ENCODE peak calls at places on chromosomes 11 and 22, in seven cellular contexts. One of them, this sample, is unnamed.
A peak's percentile ranks its signal among the peaks of the same experiment; 100 is the strongest.

GRCh38 chr11:34610324-34611041 is 10.4 kb upstream of the EHF start:
- DNase-seq in heart right ventricle: no peak
- DNase-seq in fibroblast of lung: no peak
- DNase-seq in brain microvascular endothelial cell: no peak
- DNase-seq in hepatocyte: no peak
- DNase-seq in Karpas-422: no peak
- DNase-seq in left ventricle myocardium inferior: no peak
- DNase-seq in this sample: no peak

GRCh38 chr22:42438293-42438650 is 6.1 kb upstream of the NFAM1 start:
- DNase-seq in heart right ventricle: no peak
- DNase-seq in fibroblast of lung: no peak
- DNase-seq in brain microvascular endothelial cell: no peak
- DNase-seq in hepatocyte: no peak
- DNase-seq in Karpas-422: no peak
- DNase-seq in left ventricle myocardium inferior: no peak
- DNase-seq in this sample: no peak

GRCh38 chr22:16601437-16602223 is 9.0 kb upstream of the CCT8L2 start:
- DNase-seq in heart right ventricle: peak; percentile 21
- DNase-seq in fibroblast of lung: no peak
- DNase-seq in brain microvascular endothelial cell: no peak
- DNase-seq in hepatocyte: no peak
- DNase-seq in Karpas-422: no peak
- DNase-seq in left ventricle myocardium inferior: peak; percentile 39
- DNase-seq in this sample: peak; percentile 19

GRCh38 chr22:32080904-32081303 is 37.8 kb downstream of the SLC5A1 start:
- DNase-seq in heart right ventricle: no peak
- DNase-seq in fibroblast of lung: peak; percentile 44
- DNase-seq in brain microvascular endothelial cell: peak; percentile 36
- DNase-seq in hepatocyte: peak; percentile 68
- DNase-seq in Karpas-422: peak; percentile 80
- DNase-seq in left ventricle myocardium inferior: no peak
- DNase-seq in this sample: no peak

GRCh38 chr11:73177380-73178091 is 35.4 kb upstream of the FCHSD2 start:
- DNase-seq in heart right ventricle: peak; percentile 40
- DNase-seq in fibroblast of lung: peak; percentile 29
- DNase-seq in brain microvascular endothelial cell: no peak
- DNase-seq in hepatocyte: no peak
- DNase-seq in Karpas-422: no peak
- DNase-seq in left ventricle myocardium inferior: peak; percentile 61
- DNase-seq in this sample: no peak

GRCh38 chr11:69215784-69216415 is 60.2 kb downstream of the SMIM38 start:
- DNase-seq in heart right ventricle: no peak
- DNase-seq in fibroblast of lung: peak; percentile 56
- DNase-seq in brain microvascular endothelial cell: no peak
- DNase-seq in hepatocyte: no peak
- DNase-seq in Karpas-422: no peak
- DNase-seq in left ventricle myocardium inferior: no peak
- DNase-seq in this sample: no peak

GRCh38 chr11:8262552-8263108 is 1.0 kb downstream of the LMO1 start:
- DNase-seq in heart right ventricle: no peak
- DNase-seq in fibroblast of lung: peak; percentile 79
- DNase-seq in brain microvascular endothelial cell: peak; percentile 40
- DNase-seq in hepatocyte: peak; percentile 66
- DNase-seq in Karpas-422: no peak
- DNase-seq in left ventricle myocardium inferior: peak; percentile 37
- DNase-seq in this sample: no peak

GRCh38 chr11:123041185-123041584 is 20.8 kb downstream of the HSPA8 start:
- DNase-seq in heart right ventricle: no peak
- DNase-seq in fibroblast of lung: no peak
- DNase-seq in brain microvascular endothelial cell: no peak
- DNase-seq in hepatocyte: no peak
- DNase-seq in Karpas-422: no peak
- DNase-seq in left ventricle myocardium inferior: no peak
- DNase-seq in this sample: no peak

GRCh38 chr11:76074178-76075112 is 131.9 kb downstream of the WNT11 start:
- DNase-seq in heart right ventricle: no peak
- DNase-seq in fibroblast of lung: peak; percentile 68
- DNase-seq in brain microvascular endothelial cell: peak; percentile 21
- DNase-seq in hepatocyte: no peak
- DNase-seq in Karpas-422: no peak
- DNase-seq in left ventricle myocardium inferior: no peak
- DNase-seq in this sample: no peak

GRCh38 chr11:68582416-68583046 is 101.8 kb upstream of the GAL start:
- DNase-seq in heart right ventricle: peak; percentile 26
- DNase-seq in fibroblast of lung: peak; percentile 9
- DNase-seq in brain microvascular endothelial cell: peak; percentile 9
- DNase-seq in hepatocyte: no peak
- DNase-seq in Karpas-422: no peak
- DNase-seq in left ventricle myocardium inferior: peak; percentile 17
- DNase-seq in this sample: no peak

GRCh38 chr11:9264381-9265210 is 554 bp downstream of the DENND5A start:
- DNase-seq in heart right ventricle: peak; percentile 65
- DNase-seq in fibroblast of lung: peak; percentile 79
- DNase-seq in brain microvascular endothelial cell: peak; percentile 71
- DNase-seq in hepatocyte: peak; percentile 81
- DNase-seq in Karpas-422: peak; percentile 71
- DNase-seq in left ventricle myocardium inferior: peak; percentile 51
- DNase-seq in this sample: no peak

GRCh38 chr11:86486261-86487030 is 111.8 kb downstream of the CCDC81 start:
- DNase-seq in heart right ventricle: no peak
- DNase-seq in fibroblast of lung: peak; percentile 24
- DNase-seq in brain microvascular endothelial cell: no peak
- DNase-seq in hepatocyte: peak; percentile 38
- DNase-seq in Karpas-422: no peak
- DNase-seq in left ventricle myocardium inferior: no peak
- DNase-seq in this sample: no peak

GRCh38 chr11:115217726-115218311 is 286.4 kb downstream of the CADM1 start:
- DNase-seq in heart right ventricle: no peak
- DNase-seq in fibroblast of lung: peak; percentile 53
- DNase-seq in brain microvascular endothelial cell: no peak
- DNase-seq in hepatocyte: no peak
- DNase-seq in Karpas-422: no peak
- DNase-seq in left ventricle myocardium inferior: no peak
- DNase-seq in this sample: no peak

GRCh38 chr22:43007519-43008102 is 7.3 kb downstream of the PACSIN2 start:
- DNase-seq in heart right ventricle: no peak
- DNase-seq in fibroblast of lung: peak; percentile 86
- DNase-seq in brain microvascular endothelial cell: peak; percentile 68
- DNase-seq in hepatocyte: peak; percentile 79
- DNase-seq in Karpas-422: no peak
- DNase-seq in left ventricle myocardium inferior: no peak
- DNase-seq in this sample: no peak

GRCh38 chr11:25734592-25735211 is 597.2 kb upstream of the ANO3 start:
- DNase-seq in heart right ventricle: no peak
- DNase-seq in fibroblast of lung: peak; percentile 22
- DNase-seq in brain microvascular endothelial cell: peak; percentile 43
- DNase-seq in hepatocyte: peak; percentile 45
- DNase-seq in Karpas-422: peak; percentile 59
- DNase-seq in left ventricle myocardium inferior: no peak
- DNase-seq in this sample: no peak

GRCh38 chr11:123020968-123021367 is 39.3 kb upstream of the BSX start:
- DNase-seq in heart right ventricle: no peak
- DNase-seq in fibroblast of lung: peak; percentile 40
- DNase-seq in brain microvascular endothelial cell: peak; percentile 49
- DNase-seq in hepatocyte: peak; percentile 66
- DNase-seq in Karpas-422: peak; percentile 78
- DNase-seq in left ventricle myocardium inferior: no peak
- DNase-seq in this sample: no peak

GRCh38 chr11:1435820-1436467 is 46.2 kb downstream of the BRSK2 start:
- DNase-seq in heart right ventricle: no peak
- DNase-seq in fibroblast of lung: no peak
- DNase-seq in brain microvascular endothelial cell: no peak
- DNase-seq in hepatocyte: peak; percentile 43
- DNase-seq in Karpas-422: peak; percentile 74
- DNase-seq in left ventricle myocardium inferior: no peak
- DNase-seq in this sample: no peak

GRCh38 chr22:29479417-29480261 is at the start of gene NEFH:
- DNase-seq in heart right ventricle: no peak
- DNase-seq in fibroblast of lung: no peak
- DNase-seq in brain microvascular endothelial cell: no peak
- DNase-seq in hepatocyte: peak; percentile 22
- DNase-seq in Karpas-422: no peak
- DNase-seq in left ventricle myocardium inferior: no peak
- DNase-seq in this sample: no peak

GRCh38 chr22:22201185-22201924 is 43.2 kb upstream of the VPREB1 start:
- DNase-seq in heart right ventricle: no peak
- DNase-seq in fibroblast of lung: no peak
- DNase-seq in brain microvascular endothelial cell: no peak
- DNase-seq in hepatocyte: no peak
- DNase-seq in Karpas-422: peak; percentile 93
- DNase-seq in left ventricle myocardium inferior: peak; percentile 58
- DNase-seq in this sample: peak; percentile 52

GRCh38 chr11:110755961-110756360 is 43.7 kb upstream of the ARHGAP20 start:
- DNase-seq in heart right ventricle: no peak
- DNase-seq in fibroblast of lung: no peak
- DNase-seq in brain microvascular endothelial cell: no peak
- DNase-seq in hepatocyte: no peak
- DNase-seq in Karpas-422: no peak
- DNase-seq in left ventricle myocardium inferior: no peak
- DNase-seq in this sample: no peak

GRCh38 chr11:10005955-10006525 is 288.0 kb downstream of the SBF2 start:
- DNase-seq in heart right ventricle: no peak
- DNase-seq in fibroblast of lung: no peak
- DNase-seq in brain microvascular endothelial cell: no peak
- DNase-seq in hepatocyte: no peak
- DNase-seq in Karpas-422: no peak
- DNase-seq in left ventricle myocardium inferior: no peak
- DNase-seq in this sample: no peak

GRCh38 chr11:3231550-3231850 is 717 bp downstream of the MRGPRE start:
- DNase-seq in heart right ventricle: no peak
- DNase-seq in fibroblast of lung: no peak
- DNase-seq in brain microvascular endothelial cell: no peak
- DNase-seq in hepatocyte: no peak
- DNase-seq in Karpas-422: no peak
- DNase-seq in left ventricle myocardium inferior: no peak
- DNase-seq in this sample: no peak

DNA sequence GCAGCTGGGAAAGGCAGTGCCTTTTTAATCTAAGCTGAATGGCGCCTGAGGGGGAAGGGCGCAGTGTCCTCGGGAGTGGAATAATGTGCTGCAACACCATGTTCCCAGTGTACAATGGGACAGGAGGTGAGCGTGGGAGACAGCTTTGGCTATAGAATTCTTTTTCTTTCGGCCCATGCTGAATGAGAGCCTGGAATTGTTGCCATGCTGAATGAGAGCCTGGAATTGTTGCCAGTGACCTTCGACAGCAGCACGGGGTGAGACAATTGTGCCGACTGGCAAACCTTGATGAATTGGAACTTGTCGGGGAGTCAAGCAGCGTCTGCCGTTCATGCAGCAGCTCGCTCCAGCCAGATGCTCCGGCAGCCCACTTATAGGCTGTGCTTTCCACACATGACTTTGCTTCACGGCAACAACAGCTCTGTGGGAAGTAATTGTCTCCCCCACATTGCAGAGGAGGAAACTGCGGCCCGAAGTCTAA is 141.4 kb upstream of the E2F8 start:
- DNase-seq in heart right ventricle: no peak
- DNase-seq in fibroblast of lung: no peak
- DNase-seq in brain microvascular endothelial cell: no peak
- DNase-seq in hepatocyte: no peak
- DNase-seq in Karpas-422: no peak
- DNase-seq in left ventricle myocardium inferior: no peak
- DNase-seq in this sample: no peak
- H3K27ac ChIP-seq in heart right ventricle: no peak overlapping the region
- H3K27ac ChIP-seq in fibroblast of lung: no peak overlapping the region
- H3K27ac ChIP-seq in brain microvascular endothelial cell: no peak overlapping the region
- H3K27ac ChIP-seq in hepatocyte: no peak overlapping the region
- H3K27ac ChIP-seq in Karpas-422: no peak overlapping the region
- H3K27ac ChIP-seq in left ventricle myocardium inferior: no peak overlapping the region
- H3K27ac ChIP-seq in this sample: no peak overlapping the region

DNA sequence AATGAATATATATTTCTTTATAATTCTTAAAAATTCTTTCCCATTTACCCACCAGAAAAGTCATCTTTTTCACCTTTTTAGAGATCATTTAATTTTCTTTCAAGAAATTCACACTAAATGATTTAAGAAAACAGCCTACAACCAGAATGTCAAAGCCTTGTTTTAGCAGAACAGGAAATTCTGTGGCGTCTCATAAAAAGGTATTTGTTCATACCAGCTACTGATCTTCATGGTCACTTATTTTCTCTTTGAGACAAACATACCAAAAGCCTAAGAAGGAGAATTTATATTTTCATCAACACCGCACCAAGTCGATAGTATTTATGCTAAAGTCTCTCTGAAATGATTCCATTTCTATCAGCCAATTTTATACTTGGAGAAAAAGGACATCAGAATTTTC is 105.3 kb downstream of the ETS1 start:
- DNase-seq in heart right ventricle: no peak
- DNase-seq in fibroblast of lung: no peak
- DNase-seq in brain microvascular endothelial cell: no peak
- DNase-seq in hepatocyte: no peak
- DNase-seq in Karpas-422: no peak
- DNase-seq in left ventricle myocardium inferior: no peak
- DNase-seq in this sample: no peak
- H3K27ac ChIP-seq in heart right ventricle: peak overlapping the region; percentile 69
- H3K27ac ChIP-seq in fibroblast of lung: peak overlapping the region; percentile 81
- H3K27ac ChIP-seq in brain microvascular endothelial cell: peak overlapping the region; percentile 64
- H3K27ac ChIP-seq in hepatocyte: peak overlapping the region; percentile 28
- H3K27ac ChIP-seq in Karpas-422: peak overlapping the region; percentile 87
- H3K27ac ChIP-seq in left ventricle myocardium inferior: peak overlapping the region; percentile 85
- H3K27ac ChIP-seq in this sample: peak overlapping the region; percentile 94

GRCh38 chr22:50271011-50271394 is 823 bp upstream of the MAPK11 start:
- DNase-seq in heart right ventricle: no peak
- DNase-seq in fibroblast of lung: no peak
- DNase-seq in brain microvascular endothelial cell: no peak
- DNase-seq in hepatocyte: no peak
- DNase-seq in Karpas-422: no peak
- DNase-seq in left ventricle myocardium inferior: no peak
- DNase-seq in this sample: no peak
- H3K27ac ChIP-seq in heart right ventricle: peak overlapping the region; percentile 82
- H3K27ac ChIP-seq in fibroblast of lung: no peak overlapping the region
- H3K27ac ChIP-seq in brain microvascular endothelial cell: no peak overlapping the region
- H3K27ac ChIP-seq in hepatocyte: no peak overlapping the region
- H3K27ac ChIP-seq in Karpas-422: no peak overlapping the region
- H3K27ac ChIP-seq in left ventricle myocardium inferior: peak overlapping the region; percentile 87
- H3K27ac ChIP-seq in this sample: no peak overlapping the region

GRCh38 chr11:5500391-5500790 is 9.4 kb downstream of the UBQLN3 start:
- DNase-seq in heart right ventricle: no peak
- DNase-seq in fibroblast of lung: no peak
- DNase-seq in brain microvascular endothelial cell: no peak
- DNase-seq in hepatocyte: no peak
- DNase-seq in Karpas-422: no peak
- DNase-seq in left ventricle myocardium inferior: no peak
- DNase-seq in this sample: no peak

GRCh38 chr11:5505363-5506048 is 4.3 kb downstream of the UBQLN3 start:
- DNase-seq in heart right ventricle: no peak
- DNase-seq in fibroblast of lung: no peak
- DNase-seq in brain microvascular endothelial cell: no peak
- DNase-seq in hepatocyte: no peak
- DNase-seq in Karpas-422: no peak
- DNase-seq in left ventricle myocardium inferior: no peak
- DNase-seq in this sample: no peak

GRCh38 chr11:5507177-5507576 is 2.6 kb downstream of the UBQLN3 start:
- DNase-seq in heart right ventricle: no peak
- DNase-seq in fibroblast of lung: no peak
- DNase-seq in brain microvascular endothelial cell: no peak
- DNase-seq in hepatocyte: no peak
- DNase-seq in Karpas-422: no peak
- DNase-seq in left ventricle myocardium inferior: no peak
- DNase-seq in this sample: no peak

GRCh38 chr11:5507586-5508305 is 2.0 kb downstream of the UBQLN3 start:
- DNase-seq in heart right ventricle: no peak
- DNase-seq in fibroblast of lung: no peak
- DNase-seq in brain microvascular endothelial cell: no peak
- DNase-seq in hepatocyte: no peak
- DNase-seq in Karpas-422: no peak
- DNase-seq in left ventricle myocardium inferior: no peak
- DNase-seq in this sample: no peak

GRCh38 chr11:5504403-5504891 is 5.3 kb downstream of the UBQLN3 start:
- DNase-seq in heart right ventricle: no peak
- DNase-seq in fibroblast of lung: no peak
- DNase-seq in brain microvascular endothelial cell: no peak
- DNase-seq in hepatocyte: no peak
- DNase-seq in Karpas-422: no peak
- DNase-seq in left ventricle myocardium inferior: no peak
- DNase-seq in this sample: no peak
- H3K27ac ChIP-seq in heart right ventricle: no peak overlapping the region
- H3K27ac ChIP-seq in fibroblast of lung: no peak overlapping the region
- H3K27ac ChIP-seq in brain microvascular endothelial cell: no peak overlapping the region
- H3K27ac ChIP-seq in hepatocyte: no peak overlapping the region
- H3K27ac ChIP-seq in Karpas-422: no peak overlapping the region
- H3K27ac ChIP-seq in left ventricle myocardium inferior: no peak overlapping the region
- H3K27ac ChIP-seq in this sample: no peak overlapping the region

This sample was measured in CD4-positive, alpha-beta T cell.